ENCODE peak calls at places on chromosomes 12 and 14, in ten cellular contexts. S is suprapubic skin; R is heart left ventricle; B is GM23338; K is A673; U is ovary; P is stomach; C is lung; X is MM.1S; I is CD8-positive, alpha-beta T cell. Z is an unnamed sample. For H3K4me1, the result is how much of the 10 kb centered on the place peaks cover.

GRCh38 chr14:38316922-38317321 is 61.0 kb upstream of the CLEC14A start:
- DNase-seq in S (no peak), B (no peak), P (no peak), X (no peak), C (no peak), R (no peak), U (no peak), K (no peak), I (no peak), Z (no peak)

GRCh38 chr14:80973918-80974317 is 18.5 kb downstream of the TSHR start:
- DNase-seq in X (no peak), C (no peak), B (no peak), P (no peak), U (no peak), I (no peak), K (no peak), S (no peak), R (no peak), Z (no peak)

GRCh38 chr12:42338280-42338679 is 12.3 kb downstream of the PPHLN1 start:
- DNase-seq in S (no peak), R (no peak), I (no peak), K (no peak), P (no peak), B (no peak), X (no peak), U (no peak), C (no peak), Z (no peak)

GRCh38 chr12:59708059-59708458 is 112.2 kb downstream of the SLC16A7 start:
- DNase-seq in X (no peak), K (no peak), R (no peak), B (no peak), C (no peak), S (no peak), U (no peak), I (no peak), P (no peak), Z (no peak)

GRCh38 chr12:41460906-41461305 is 272.8 kb downstream of the PDZRN4 start:
- DNase-seq in B (no peak), C (no peak), U (no peak), S (no peak), R (no peak), P (no peak), I (no peak), X (no peak), K (no peak), Z (no peak)

GRCh38 chr12:113898466-113898865 is 67.7 kb downstream of the RBM19 start:
- DNase-seq in R (no peak), I (no peak), P (no peak), K (no peak), S (no peak), X (no peak), B (no peak), C (no peak), U (no peak), Z (no peak)

GRCh38 chr14:24838945-24839616 is 205.1 kb upstream of the GZMB start:
- DNase-seq in B (no peak), I (no peak), C (no peak), X (no peak), R (peak), P (no peak), U (no peak), K (no peak), S (no peak), Z (no peak)

GRCh38 chr12:80966001-80966400 is 28.3 kb upstream of the LIN7A start:
- DNase-seq in U (no peak), S (no peak), I (no peak), B (peak), C (no peak), K (no peak), X (no peak), R (no peak), P (no peak), Z (no peak)

GRCh38 chr14:33647385-33647786 is 303.5 kb downstream of the EGLN3 start:
- DNase-seq in P (no peak), K (no peak), C (no peak), S (no peak), B (no peak), X (no peak), I (no peak), U (no peak), R (no peak), Z (no peak)

GRCh38 chr12:91316825-91317224 is 134.2 kb upstream of the DCN start:
- DNase-seq in I (no peak), K (no peak), U (no peak), R (no peak), X (no peak), C (no peak), P (no peak), B (no peak), S (no peak), Z (no peak)

GRCh38 chr14:101889898-101890297 is 74.5 kb upstream of the DYNC1H1 start:
- DNase-seq in K (no peak), B (no peak), I (no peak), U (peak), P (no peak), S (no peak), C (no peak), X (no peak), R (no peak), Z (peak)

GRCh38 chr14:50544911-50545310 is 12.5 kb upstream of the MAP4K5 start:
- DNase-seq in R (no peak), I (no peak), S (no peak), B (no peak), P (peak), X (no peak), K (no peak), U (peak), C (no peak), Z (no peak)

GRCh38 chr14:53742226-53742607 is 214.4 kb downstream of the BMP4 start:
- DNase-seq in U (no peak), S (no peak), I (no peak), X (no peak), K (peak), B (peak), R (no peak), C (no peak), P (no peak), Z (no peak)

GRCh38 chr12:21500786-21501257 is 613 bp downstream of the RECQL start:
- DNase-seq in C (no peak), X (no peak), P (no peak), B (no peak), K (no peak), U (no peak), I (no peak), R (no peak), S (no peak), Z (no peak)

GRCh38 chr14:106831322-106831720 is 1304.9 kb downstream of the TMEM121 start:
- DNase-seq in S (no peak), P (no peak), X (peak), I (peak), R (no peak), U (no peak), B (peak), K (peak), C (no peak), Z (peak)

GRCh38 chr12:100427078-100427477 is 46.6 kb upstream of the NR1H4 start:
- DNase-seq in C (no peak), S (no peak), I (no peak), B (no peak), U (no peak), K (no peak), R (no peak), P (no peak), X (no peak), Z (no peak)

GRCh38 chr14:55715889-55716288 is 135.9 kb downstream of the KTN1 start:
- DNase-seq in S (no peak), R (peak), B (no peak), U (no peak), K (peak), C (no peak), P (no peak), I (no peak), X (no peak), Z (no peak)

GRCh38 chr12:45660330-45660729 is 69.2 kb upstream of the ARID2 start:
- DNase-seq in B (no peak), R (peak), P (peak), C (no peak), I (no peak), K (peak), S (no peak), U (peak), X (no peak), Z (no peak)

GRCh38 chr12:107503851-107504502 is 181.6 kb upstream of the PWP1 start:
- DNase-seq in K (peak), U (no peak), I (no peak), R (no peak), S (no peak), C (no peak), X (no peak), P (no peak), B (no peak), Z (no peak)

GRCh38 chr12:4763549-4763948 is 43.3 kb downstream of the GALNT8 start:
- DNase-seq in S (no peak), C (no peak), I (no peak), B (peak), X (no peak), P (no peak), K (peak), U (peak), R (no peak), Z (no peak)

GRCh38 chr12:106645074-106645421 is 62.2 kb downstream of the RFX4 start:
- DNase-seq in U (no peak), P (peak), C (peak), R (peak), S (peak), B (no peak), X (no peak), K (peak), I (no peak), Z (no peak)

GRCh38 chr12:116864371-116865160 is 16.7 kb downstream of the HRK start:
- DNase-seq in X (no peak), I (no peak), P (no peak), R (no peak), K (no peak), U (no peak), C (no peak), B (no peak), S (no peak), Z (no peak)

GRCh38 chr12:15208871-15209656 is 12.2 kb downstream of the RERG start:
- DNase-seq in C (no peak), X (no peak), P (no peak), K (no peak), S (no peak), R (no peak), I (no peak), B (no peak), U (no peak), Z (no peak)

GRCh38 chr12:49098035-49098451 is 3.4 kb upstream of the DHH start:
- DNase-seq in U (peak), P (peak), C (peak), I (peak), R (peak), K (peak), S (no peak), B (peak), X (peak), Z (peak)

GRCh38 chr14:75501080-75501479 is 21.2 kb upstream of the BATF start:
- DNase-seq in R (no peak), B (no peak), X (no peak), C (peak), S (no peak), K (no peak), I (no peak), P (no peak), U (no peak), Z (no peak)

GRCh38 chr14:67815573-67816235 is 686 bp downstream of the ZFYVE26 start:
- DNase-seq in U (no peak), B (peak), K (no peak), R (no peak), P (no peak), C (no peak), S (no peak), X (peak), I (no peak), Z (peak)

GRCh38 chr12:80892597-80893445 is 44.9 kb downstream of the LIN7A start:
- DNase-seq in P (no peak), C (no peak), X (no peak), S (no peak), B (no peak), I (no peak), U (no peak), K (peak), R (no peak), Z (no peak)

GRCh38 chr14:105646175-105646574 is 119.8 kb downstream of the TMEM121 start:
- DNase-seq in X (no peak), U (no peak), P (no peak), I (no peak), K (no peak), B (no peak), S (no peak), C (no peak), R (no peak), Z (no peak)

GRCh38 chr14:92748259-92749016 is at the start of gene LGMN:
- DNase-seq in B (peak), P (peak), S (peak), X (peak), R (peak), U (peak), I (peak), C (peak), K (peak), Z (peak)

GRCh38 chr12:131950182-131950913 is 606 bp downstream of the EP400 start:
- DNase-seq in S (peak), X (peak), U (peak), K (peak), I (no peak), C (no peak), P (peak), R (peak), B (peak), Z (peak)

GRCh38 chr12:110012137-110012536 is 12.9 kb downstream of the ANKRD13A start:
- DNase-seq in C (peak), X (peak), B (no peak), R (no peak), S (no peak), K (no peak), U (no peak), P (no peak), I (no peak), Z (no peak)
- H3K4me1 ChIP-seq in C (under half), X (under half), B (under half), R (under half), S (under half), K (under half), U (under half), P (under half), I (under half), Z (under half)

DNA sequence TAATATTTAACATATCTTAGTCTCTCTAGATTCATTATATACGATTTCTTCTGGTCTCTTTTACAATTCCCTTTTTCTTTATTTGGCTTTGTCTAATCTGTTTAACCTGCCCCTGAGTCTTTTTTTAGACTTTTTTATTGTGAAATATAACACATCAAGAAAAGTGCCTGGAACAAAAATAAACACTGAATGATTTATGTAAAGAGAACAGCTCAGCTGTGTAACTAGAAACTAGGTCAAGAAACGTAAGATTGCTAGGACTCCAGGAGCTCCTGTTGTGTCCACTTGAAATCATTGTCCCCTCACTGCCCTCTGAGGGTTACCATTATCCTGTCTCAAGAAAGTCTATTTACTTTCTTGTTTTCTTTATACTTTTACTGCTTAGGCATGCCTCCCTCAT is 23.1 kb downstream of the EXD2 start:
- DNase-seq in C (no peak), P (no peak), K (no peak), S (no peak), U (no peak), B (no peak), X (no peak), I (no peak), R (no peak), Z (no peak)
- H3K27ac ChIP-seq in C (no peak), P (no peak), K (no peak), S (no peak), U (no peak), B (no peak), X (no peak), I (no peak), R (no peak), Z (no peak)

GRCh38 chr12:124425667-124426066 is 130.8 kb downstream of the RFLNA start:
- DNase-seq in U (no peak), C (no peak), S (no peak), I (no peak), B (no peak), P (no peak), R (no peak), X (no peak), K (no peak), Z (no peak)

GRCh38 chr12:124422570-124423523 is 128.0 kb downstream of the RFLNA start:
- DNase-seq in I (no peak), U (peak), P (peak), B (no peak), X (no peak), C (peak), K (peak), S (peak), R (peak), Z (no peak)

GRCh38 chr12:124424516-124424905 is 129.6 kb downstream of the RFLNA start:
- DNase-seq in B (no peak), S (no peak), U (no peak), P (no peak), I (no peak), R (no peak), X (no peak), C (no peak), K (no peak), Z (no peak)

GRCh38 chr12:124422142-124422569 is 127.3 kb downstream of the RFLNA start:
- DNase-seq in R (no peak), B (no peak), C (peak), P (peak), S (no peak), I (no peak), U (peak), K (no peak), X (no peak), Z (no peak)

DNA sequence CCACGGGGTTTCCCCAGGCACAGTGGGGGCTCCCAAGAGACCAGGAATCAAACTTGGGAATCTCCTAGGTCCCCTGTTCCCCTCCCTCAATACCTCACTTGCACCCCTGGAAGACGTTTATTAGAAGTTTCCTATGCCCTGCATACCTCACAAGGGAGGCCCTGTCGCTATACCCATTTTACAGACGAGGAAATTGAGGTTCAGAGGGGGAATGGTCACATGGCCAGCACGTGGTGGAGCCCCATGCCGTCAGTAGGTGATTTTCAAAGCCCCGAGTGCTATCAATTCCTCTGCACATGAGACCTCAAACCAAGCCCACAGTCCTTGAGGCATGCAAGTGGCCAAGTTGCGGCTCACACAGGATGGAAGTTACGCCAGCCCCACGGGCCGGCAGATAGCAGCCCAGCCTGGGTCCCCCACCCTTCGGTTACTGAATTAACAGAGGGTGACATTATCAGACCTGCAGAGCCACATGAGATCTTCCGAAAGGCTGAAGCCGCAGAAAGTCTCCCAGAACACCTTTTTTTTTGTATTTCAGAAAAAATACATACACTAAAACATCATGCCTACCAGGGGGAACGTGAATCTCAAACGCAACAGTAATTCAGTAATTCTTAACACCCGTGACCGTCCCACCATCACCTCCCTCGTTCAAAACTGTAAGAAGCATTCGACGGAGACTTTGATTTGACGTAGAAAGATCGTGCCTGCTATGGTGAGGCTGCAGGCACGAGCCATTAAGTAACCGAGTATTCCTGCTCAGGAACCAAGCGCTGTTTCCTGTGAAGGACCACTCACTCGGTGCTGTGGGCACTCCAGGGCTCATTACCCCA is 129.0 kb downstream of the RFLNA start:
- DNase-seq in P (no peak), K (no peak), C (no peak), R (no peak), B (no peak), I (peak), U (no peak), S (no peak), X (no peak), Z (no peak)
- H3K4me1 ChIP-seq in P (half or more), K (under half), C (under half), R (half or more), B (under half), I (under half), U (under half), S (half or more), X (under half), Z (under half)

DNA sequence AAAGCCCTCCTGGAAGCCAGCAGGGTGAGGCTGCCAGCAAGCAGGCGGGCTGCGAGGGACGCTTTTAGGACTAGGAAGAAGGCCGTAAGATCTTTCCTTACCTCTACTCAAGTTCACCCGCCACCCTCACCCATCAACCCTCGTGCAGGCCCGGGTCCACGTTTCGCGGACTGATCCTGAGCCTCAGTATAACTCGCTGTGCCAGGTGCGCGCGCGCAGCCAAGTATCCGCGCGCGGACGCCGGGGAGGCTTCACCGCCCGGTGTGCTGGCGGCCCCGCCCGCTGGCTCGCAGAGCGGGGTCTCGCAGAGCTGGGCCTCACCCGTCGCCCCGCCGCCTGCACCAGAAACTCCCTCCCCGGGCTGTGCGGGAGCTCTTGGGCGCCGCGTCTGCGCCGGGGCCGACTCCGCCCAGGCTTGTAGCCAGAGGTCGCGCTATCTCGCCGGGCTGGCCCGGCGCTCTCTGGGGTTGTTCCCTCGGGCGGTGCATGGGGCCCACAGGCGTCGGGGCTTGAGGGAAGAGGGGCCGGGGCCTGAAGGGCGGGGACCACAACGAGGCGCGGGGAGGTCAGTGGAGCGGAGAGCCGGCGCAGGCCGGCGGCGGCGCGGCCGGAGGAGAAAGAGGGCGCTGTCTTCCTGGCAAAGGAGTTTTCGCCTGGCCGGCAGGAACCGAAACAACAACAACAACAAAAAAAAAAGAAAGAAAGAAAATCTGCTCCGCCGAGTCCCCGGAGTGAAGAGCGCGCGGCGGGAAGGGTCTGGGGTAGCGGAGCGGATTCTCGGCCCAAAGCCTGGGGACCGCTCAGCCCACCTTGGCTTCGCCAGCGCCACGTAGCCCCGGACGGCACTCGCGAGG is 7.7 kb upstream of the SIX1 start:
- DNase-seq in X (peak), I (no peak), U (peak), C (no peak), K (peak), R (no peak), P (peak), B (peak), S (no peak), Z (no peak)
- H3K27ac ChIP-seq in X (peak), I (no peak), U (no peak), C (no peak), K (peak), R (no peak), P (peak), B (no peak), S (no peak), Z (no peak)

GRCh38 chr12:25996677-25997076 is 38.2 kb downstream of the RASSF8 start:
- DNase-seq in K (no peak), X (no peak), R (no peak), S (no peak), B (no peak), P (no peak), U (no peak), C (no peak), I (no peak), Z (no peak)
- H3K4me1 ChIP-seq in K (under half), X (under half), R (under half), S (under half), B (under half), P (half or more), U (under half), C (under half), I (under half), Z (under half)

GRCh38 chr12:20320552-20320951 is 47.8 kb upstream of the PDE3A start:
- DNase-seq in B (peak), I (no peak), K (no peak), C (no peak), S (no peak), P (no peak), R (no peak), U (no peak), X (no peak), Z (no peak)
- H3K27ac ChIP-seq in B (peak), I (no peak), K (no peak), C (no peak), S (no peak), P (no peak), R (peak), U (no peak), X (no peak), Z (no peak)